ENCODE peak calls at places on chromosomes 4 and X, in six cellular contexts. G is Caco-2, Y is fibroblast of villous mesenchyme, R is Panc1, O is left lung, Z is epithelial cell of esophagus. T is an unnamed sample.

GRCh38 chrX:31132803-31133202 is 61.0 kb upstream of the FTHL17 start:
- DNase-seq in O (no peak), Z (no peak), Y (no peak), G (no peak), R (no peak), T (no peak)

GRCh38 chr4:24471623-24472510 is 112.5 kb downstream of the DHX15 start:
- DNase-seq in O (no peak), Y (no peak), Z (peak; percentile 4), R (no peak), G (peak; percentile 5), T (peak; percentile 6)

GRCh38 chr4:40576651-40577480 is 52.8 kb downstream of the RBM47 start:
- DNase-seq in Y (peak; percentile 75), R (peak; percentile 73), Z (peak; percentile 96), O (peak; percentile 95), G (peak; percentile 92), T (peak; percentile 74)

GRCh38 chrX:11913001-11913400 is 155.0 kb downstream of the MSL3 start:
- DNase-seq in O (no peak), Z (no peak), Y (no peak), G (no peak), R (no peak), T (no peak)

GRCh38 chr4:8651661-8652180 is 59.2 kb downstream of the CPZ start:
- DNase-seq in O (no peak), G (no peak), R (no peak), Z (no peak), Y (no peak), T (no peak)

GRCh38 chrX:30304866-30305265 is 4.3 kb downstream of the NR0B1 start:
- DNase-seq in Z (peak; percentile 56), G (no peak), R (no peak), Y (no peak), O (no peak), T (no peak)

GRCh38 chr4:153676491-153676890 is 7.6 kb upstream of the TLR2 start:
- DNase-seq in Z (peak; percentile 56), Y (no peak), G (no peak), R (no peak), O (no peak), T (no peak)

GRCh38 chrX:48573690-48574269 is 504 bp upstream of the RBM3 start:
- DNase-seq in Z (no peak), O (peak; percentile 51), R (no peak), G (peak; percentile 6), Y (no peak), T (no peak)

GRCh38 chr4:8544282-8544681 is 35.9 kb upstream of the GPR78 start:
- DNase-seq in Y (no peak), Z (no peak), G (no peak), O (peak; percentile 13), R (no peak), T (no peak)

GRCh38 chrX:100710816-100711215 is 21.1 kb downstream of the SYTL4 start:
- DNase-seq in Y (no peak), Z (no peak), G (no peak), R (no peak), O (no peak), T (no peak)

GRCh38 chrX:134676440-134676839 is 18.2 kb upstream of the PLAC1 start:
- DNase-seq in Y (peak; percentile 80), O (no peak), R (no peak), G (no peak), Z (peak; percentile 65), T (peak; percentile 78)

GRCh38 chr4:78784255-78784654 is 8.1 kb downstream of the BMP2K start:
- DNase-seq in Y (peak; percentile 83), R (no peak), O (no peak), G (no peak), Z (peak; percentile 27), T (peak; percentile 89)

GRCh38 chr4:80153800-80154546 is 43.3 kb upstream of the PRDM8 start:
- DNase-seq in Y (peak; percentile 47), O (no peak), G (no peak), R (no peak), Z (no peak), T (peak; percentile 58)

GRCh38 chr4:10077492-10078335 is 38.9 kb downstream of the WDR1 start:
- DNase-seq in Y (no peak), Z (no peak), G (no peak), R (no peak), O (peak; percentile 35), T (no peak)

GRCh38 chrX:144566592-144566991 is 680.7 kb upstream of the SPANXN1 start:
- DNase-seq in R (no peak), G (no peak), Z (no peak), Y (no peak), O (no peak), T (no peak)

GRCh38 chr4:148305749-148306148 is 136.5 kb downstream of the NR3C2 start:
- DNase-seq in O (no peak), R (no peak), Y (no peak), G (no peak), Z (no peak), T (no peak)

GRCh38 chr4:55553442-55553841 is 6.7 kb upstream of the CLOCK start:
- DNase-seq in G (peak; percentile 5), O (peak; percentile 33), Z (no peak), Y (peak; percentile 93), R (no peak), T (peak; percentile 79)

GRCh38 chrX:63282077-63282476 is 69.1 kb downstream of the SPIN4 start:
- DNase-seq in Y (no peak), R (no peak), G (no peak), O (no peak), Z (no peak), T (no peak)

GRCh38 chr4:121156822-121157769 is 7.0 kb downstream of the TNIP3 start:
- DNase-seq in O (peak; percentile 64), Z (peak; percentile 33), Y (no peak), G (peak; percentile 39), R (no peak), T (peak; percentile 37)

GRCh38 chr4:87211249-87211952 is 9.0 kb downstream of the KLHL8 start:
- DNase-seq in Z (no peak), O (no peak), G (no peak), Y (no peak), R (no peak), T (no peak)

GRCh38 chr4:24433515-24434192 is 150.7 kb downstream of the DHX15 start:
- DNase-seq in R (no peak), O (no peak), Z (no peak), Y (no peak), G (no peak), T (no peak)

GRCh38 chrX:35670894-35671293 is 127.2 kb upstream of the MAGEB16 start:
- DNase-seq in R (no peak), Z (no peak), O (no peak), G (no peak), Y (no peak), T (no peak)

GRCh38 chr4:24968992-24969391 is 56.1 kb upstream of the CCDC149 start:
- DNase-seq in Z (no peak), G (no peak), Y (no peak), O (no peak), R (no peak), T (no peak)

GRCh38 chrX:17374619-17375360 is at the start of gene NHS:
- DNase-seq in O (peak; percentile 36), Y (peak; percentile 59), R (no peak), Z (peak; percentile 87), G (peak; percentile 67), T (peak; percentile 78)

GRCh38 chr4:101400096-101400495 is 52.8 kb upstream of the PPP3CA start:
- DNase-seq in Z (peak; percentile 12), O (no peak), Y (no peak), R (no peak), G (no peak), T (no peak)

GRCh38 chr4:154088741-154089140 is 299.9 kb upstream of the SFRP2 start:
- DNase-seq in G (no peak), Y (peak; percentile 74), R (no peak), Z (no peak), O (no peak), T (peak; percentile 4)

GRCh38 chr4:14768449-14768848 is 233.8 kb upstream of the CPEB2 start:
- DNase-seq in Z (no peak), Y (no peak), G (no peak), O (no peak), R (no peak), T (no peak)

GRCh38 chrX:3165808-3166207 is 124.5 kb downstream of the ARSF start:
- DNase-seq in Z (no peak), Y (no peak), O (no peak), R (no peak), G (no peak), T (no peak)
- TF ChIP-seq CTCF in Z (no peak), Y (no peak), O (no peak), R (no peak), G (no peak), T (no peak)

GRCh38 chr4:103158760-103159159 is 39.4 kb downstream of the CENPE start:
- DNase-seq in O (no peak), R (no peak), G (no peak), Y (no peak), Z (no peak), T (no peak)
- H3K4me3 ChIP-seq in O (no peak overlapping the region), R (no peak overlapping the region), G (no peak overlapping the region), Y (no peak overlapping the region), Z (no peak overlapping the region), T (no peak overlapping the region)

DNA sequence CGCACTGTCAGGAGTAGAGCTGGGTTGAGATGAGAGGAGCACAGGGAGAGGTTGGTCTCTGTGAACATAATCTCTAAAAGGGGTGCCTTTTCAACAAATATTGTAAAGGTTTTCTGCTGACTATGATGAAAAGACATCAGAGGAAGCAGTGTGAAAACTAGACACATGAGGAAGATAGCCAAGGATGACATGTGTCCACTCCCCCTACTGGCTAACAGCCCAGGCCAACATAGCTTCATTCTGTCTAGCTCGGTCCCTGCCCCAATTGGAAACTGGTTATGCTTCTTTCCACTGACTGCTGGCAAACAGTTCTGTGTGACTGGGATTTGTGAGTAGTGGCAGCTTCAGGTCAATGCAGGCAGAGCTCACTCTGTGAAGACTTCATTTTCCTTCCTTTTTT is 115.4 kb upstream of the ESX1 start:
- DNase-seq in Z (peak; percentile 78), G (peak; percentile 60), Y (no peak), R (no peak), O (no peak), T (peak; percentile 0)
- TF ChIP-seq CTCF in Z (peak; percentile 46), G (peak; percentile 57), Y (peak; percentile 29), R (peak; percentile 21), O (no peak), T (no peak)

GRCh38 chr4:2931765-2932560 is 31.2 kb downstream of the NOP14 start:
- DNase-seq in R (no peak), G (no peak), Y (no peak), Z (no peak), O (peak; percentile 85), T (no peak)
- H3K4me3 ChIP-seq in R (peak overlapping the region; percentile 56), G (no peak overlapping the region), Y (no peak overlapping the region), Z (no peak overlapping the region), O (peak overlapping the region; percentile 70), T (peak overlapping the region; percentile 5)

T was measured in AG10803.